ENCODE peak calls at places on chromosome 21, in eight cellular contexts. N is astrocyte of the cerebellum, L is testis, M is upper lobe of right lung, U is esophagus squamous epithelium, O is cardiac fibroblast, Y is MM.1S, E is Peyer's patch. B is an unnamed sample.

GRCh38 chr21:39114871-39115658 is 68.2 kb downstream of the PSMG1 start:
- DNase-seq in E (no peak), U (no peak), O (peak), N (peak), Y (no peak), M (no peak), L (no peak), B (no peak)

GRCh38 chr21:39175154-39175553 is 8.1 kb downstream of the PSMG1 start:
- DNase-seq in L (no peak), Y (peak), M (no peak), U (no peak), N (no peak), O (peak), E (no peak), B (no peak)

GRCh38 chr21:25350056-25350455 is 257.2 kb downstream of the MRPL39 start:
- DNase-seq in E (no peak), U (no peak), O (peak), M (no peak), N (peak), L (peak), Y (no peak), B (no peak)

GRCh38 chr21:39116761-39117425 is 66.4 kb downstream of the PSMG1 start:
- DNase-seq in E (no peak), L (no peak), U (no peak), M (no peak), N (no peak), O (no peak), Y (no peak), B (no peak)

GRCh38 chr21:33490991-33491372 is 534 bp downstream of the DNAJC28 start:
- DNase-seq in O (no peak), E (no peak), Y (no peak), M (no peak), U (no peak), N (no peak), L (no peak), B (no peak)

GRCh38 chr21:34509151-34509550 is 2.9 kb downstream of the KCNE1 start:
- DNase-seq in Y (peak), U (no peak), O (no peak), L (no peak), M (no peak), E (no peak), N (no peak), B (no peak)

GRCh38 chr21:35663856-35664606 is 396.3 kb downstream of the SETD4 start:
- DNase-seq in N (no peak), U (no peak), L (no peak), O (no peak), E (no peak), Y (no peak), M (no peak), B (no peak)

GRCh38 chr21:26842300-26842699 is 2.9 kb downstream of the ADAMTS1 start:
- DNase-seq in N (no peak), E (no peak), M (no peak), U (no peak), Y (no peak), O (peak), L (no peak), B (no peak)

GRCh38 chr21:35254006-35254751 is 205.1 kb upstream of the RUNX1 start:
- DNase-seq in M (no peak), U (no peak), Y (no peak), O (peak), N (no peak), E (no peak), L (no peak), B (no peak)

GRCh38 chr21:43740497-43741156 is 21.7 kb downstream of the PDXK start:
- DNase-seq in L (peak), U (no peak), Y (no peak), N (no peak), E (no peak), M (peak), O (peak), B (no peak)

GRCh38 chr21:33237446-33237845 is 7.7 kb downstream of the IFNAR2 start:
- DNase-seq in N (no peak), M (no peak), O (peak), L (no peak), U (no peak), E (no peak), Y (peak), B (no peak)

GRCh38 chr21:34034369-34035014 is 38.9 kb upstream of the MRPS6 start:
- DNase-seq in E (no peak), L (no peak), O (no peak), M (no peak), N (no peak), U (no peak), Y (no peak), B (no peak)

GRCh38 chr21:44511938-44512275 is 28.1 kb downstream of the KRTAP10-1 start:
- DNase-seq in N (no peak), E (no peak), L (no peak), M (no peak), O (no peak), U (no peak), Y (no peak), B (no peak)

GRCh38 chr21:30994917-30995316 is 43.4 kb downstream of the KRTAP19-8 start:
- DNase-seq in M (no peak), L (no peak), O (no peak), N (no peak), E (no peak), U (no peak), Y (no peak), B (no peak)

GRCh38 chr21:34282223-34282622 is 81.6 kb upstream of the KCNE2 start:
- DNase-seq in O (no peak), E (no peak), N (no peak), L (no peak), Y (no peak), U (no peak), M (no peak), B (no peak)

GRCh38 chr21:29873908-29874307 is 65.9 kb downstream of the GRIK1 start:
- DNase-seq in L (peak), M (no peak), N (no peak), O (no peak), Y (no peak), U (no peak), E (no peak), B (no peak)

GRCh38 chr21:38806153-38806941 is 618 bp downstream of the ETS2 start:
- DNase-seq in O (no peak), N (no peak), E (no peak), M (peak), U (no peak), L (no peak), Y (no peak), B (no peak)

GRCh38 chr21:43667191-43667904 is 8.0 kb downstream of the RRP1B start:
- DNase-seq in U (no peak), O (peak), E (no peak), L (no peak), M (no peak), Y (no peak), N (peak), B (no peak)

GRCh38 chr21:26715878-26716506 is 129.2 kb downstream of the ADAMTS1 start:
- DNase-seq in L (peak), E (no peak), O (peak), N (peak), M (no peak), U (no peak), Y (peak), B (no peak)

GRCh38 chr21:17793675-17794123 is 25.5 kb downstream of the C21orf91 start:
- DNase-seq in O (peak), M (no peak), U (no peak), Y (peak), E (no peak), L (no peak), N (no peak), B (no peak)

GRCh38 chr21:30146558-30147282 is 19.9 kb downstream of the CLDN17 start:
- DNase-seq in O (no peak), Y (no peak), U (no peak), M (no peak), N (no peak), E (no peak), L (no peak), B (no peak)

GRCh38 chr21:39662411-39662953 is 49.7 kb downstream of the B3GALT5 start:
- DNase-seq in E (no peak), O (no peak), L (no peak), M (no peak), U (no peak), N (no peak), Y (peak), B (no peak)

GRCh38 chr21:34989337-34990151 is 59.6 kb downstream of the RUNX1 start:
- DNase-seq in N (peak), E (no peak), M (no peak), O (no peak), Y (no peak), U (no peak), L (no peak), B (no peak)

GRCh38 chr21:44337941-44338895 is 972 bp downstream of the CFAP410 start:
- DNase-seq in Y (peak), U (no peak), L (peak), M (peak), N (peak), E (peak), O (peak), B (peak)

GRCh38 chr21:21612446-21612845 is 614.2 kb downstream of the NCAM2 start:
- DNase-seq in O (peak), N (peak), L (no peak), M (no peak), E (no peak), Y (no peak), U (no peak), B (no peak)

GRCh38 chr21:32977216-32977615 is 48.5 kb upstream of the OLIG2 start:
- DNase-seq in M (no peak), L (no peak), O (no peak), N (no peak), Y (no peak), U (no peak), E (no peak), B (no peak)

GRCh38 chr21:44760376-44760775 is 41.2 kb downstream of the UBE2G2 start:
- DNase-seq in N (no peak), Y (no peak), M (no peak), U (no peak), O (no peak), L (no peak), E (no peak), B (no peak)

GRCh38 chr21:31233711-31234110 is 110.3 kb downstream of the TIAM1 start:
- DNase-seq in Y (no peak), U (no peak), N (no peak), E (no peak), O (no peak), L (no peak), M (no peak), B (no peak)

GRCh38 chr21:33070921-33071877 is 1.3 kb downstream of the OLIG1 start:
- DNase-seq in N (no peak), O (no peak), E (no peak), M (no peak), Y (peak), L (no peak), U (no peak), B (no peak)

GRCh38 chr21:17823846-17824245 is 4.7 kb upstream of the C21orf91 start:
- DNase-seq in O (no peak), Y (no peak), N (no peak), E (no peak), L (no peak), M (no peak), U (no peak), B (no peak)

GRCh38 chr21:39385299-39386145 is 36.6 kb upstream of the HMGN1 start:
- DNase-seq in L (peak), O (peak), M (peak), U (no peak), N (peak), E (peak), Y (no peak), B (peak)

GRCh38 chr21:31218830-31219608 is 125.0 kb downstream of the TIAM1 start:
- DNase-seq in U (no peak), N (peak), E (no peak), L (peak), Y (no peak), O (peak), M (no peak), B (peak)

GRCh38 chr21:31873696-31874599 is 1.1 kb downstream of the HUNK start:
- DNase-seq in U (no peak), M (peak), N (no peak), L (peak), O (peak), E (no peak), Y (peak), B (peak)

GRCh38 chr21:32087452-32087851 is 191.4 kb downstream of the MIS18A start:
- DNase-seq in L (no peak), Y (no peak), O (no peak), N (no peak), E (no peak), M (no peak), U (no peak), B (no peak)

GRCh38 chr21:17463441-17463840 is 49.4 kb upstream of the CXADR start:
- DNase-seq in Y (no peak), E (no peak), U (no peak), O (peak), N (no peak), M (no peak), L (peak), B (no peak)

GRCh38 chr21:14072761-14073535 is 137.8 kb downstream of the LIPI start:
- DNase-seq in E (no peak), N (no peak), O (no peak), M (no peak), Y (no peak), U (no peak), L (no peak), B (no peak)

GRCh38 chr21:39120876-39121599 is 62.2 kb downstream of the PSMG1 start:
- DNase-seq in U (no peak), N (no peak), Y (no peak), M (no peak), L (no peak), O (peak), E (no peak), B (no peak)

GRCh38 chr21:33212159-33212851 is 17.4 kb upstream of the IFNAR2 start:
- DNase-seq in N (no peak), E (no peak), M (no peak), U (no peak), Y (peak), L (peak), O (peak), B (no peak)

GRCh38 chr21:25850126-25850831 is 115.5 kb downstream of the GABPA start:
- DNase-seq in M (no peak), Y (no peak), U (no peak), N (no peak), O (peak), E (no peak), L (no peak), B (no peak)

GRCh38 chr21:20570824-20571232 is 427.4 kb upstream of the NCAM2 start:
- DNase-seq in Y (no peak), E (no peak), N (no peak), L (no peak), M (no peak), O (no peak), U (no peak), B (no peak)

DNA sequence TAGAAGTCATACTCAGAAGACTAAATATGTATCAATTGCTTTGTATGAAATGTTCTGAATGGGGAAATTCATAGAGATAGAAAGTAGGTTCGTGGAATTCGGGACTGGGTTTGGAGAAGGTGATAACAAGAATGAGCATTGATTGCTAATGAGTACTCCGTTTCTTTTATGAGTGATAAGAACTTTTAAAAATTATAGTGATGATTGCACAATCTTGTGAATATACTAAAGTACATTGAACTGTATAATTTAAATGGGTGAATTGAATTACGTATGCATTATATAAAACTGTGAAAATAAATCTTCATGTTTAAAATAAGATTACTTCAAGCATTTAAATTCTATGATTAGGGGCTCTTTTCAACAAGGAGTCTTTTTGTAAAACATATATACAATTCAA is 425.6 kb upstream of the NCAM2 start:
- DNase-seq in Y (no peak), L (no peak), M (no peak), U (no peak), N (no peak), O (no peak), E (no peak), B (no peak)
- TF ChIP-seq CTCF in Y (no peak), L (no peak), M (no peak), U (no peak), N (no peak), O (no peak), E (no peak), B (no peak)

GRCh38 chr21:37560385-37560784 is 193.8 kb downstream of the DYRK1A start:
- DNase-seq in N (no peak), U (no peak), Y (no peak), E (no peak), O (no peak), M (no peak), L (no peak), B (no peak)

GRCh38 chr21:37558676-37559204 is 192.2 kb downstream of the DYRK1A start:
- DNase-seq in N (no peak), Y (no peak), O (no peak), E (no peak), U (no peak), L (no peak), M (no peak), B (no peak)

GRCh38 chr21:37555672-37556261 is 189.2 kb downstream of the DYRK1A start:
- DNase-seq in E (no peak), U (no peak), M (no peak), Y (no peak), O (no peak), L (no peak), N (no peak), B (no peak)

GRCh38 chr21:37554661-37555379 is 188.2 kb downstream of the DYRK1A start:
- DNase-seq in E (no peak), U (no peak), L (no peak), O (no peak), M (no peak), N (no peak), Y (no peak), B (no peak)

GRCh38 chr21:37557261-37557950 is 190.8 kb downstream of the DYRK1A start:
- DNase-seq in O (no peak), N (no peak), Y (peak), L (no peak), U (no peak), E (no peak), M (no peak), B (no peak)
- H3K4me3 ChIP-seq in O (no peak), N (no peak), Y (peak), L (no peak), U (no peak), E (no peak), M (no peak), B (no peak)

GRCh38 chr21:42520628-42521253 is 7.1 kb downstream of the SLC37A1 start:
- DNase-seq in M (no peak), L (no peak), E (no peak), N (no peak), U (no peak), Y (no peak), O (no peak), B (no peak)
- TF ChIP-seq CTCF in M (no peak), L (no peak), E (no peak), N (peak), U (no peak), Y (no peak), O (peak), B (no peak)

GRCh38 chr21:45828580-45829565 is 152.7 kb upstream of the COL6A1 start:
- DNase-seq in U (no peak), E (no peak), Y (no peak), O (no peak), N (no peak), M (peak), L (peak), B (no peak)
- H3K4me3 ChIP-seq in U (no peak), E (no peak), Y (no peak), O (no peak), N (no peak), M (no peak), L (no peak), B (no peak)

GRCh38 chr21:36747114-36747814 is 48.3 kb downstream of the SIM2 start:
- DNase-seq in O (no peak), U (no peak), E (no peak), N (no peak), Y (no peak), M (peak), L (no peak), B (no peak)
- TF ChIP-seq CTCF in O (no peak), U (no peak), E (no peak), N (no peak), Y (no peak), M (no peak), L (no peak), B (no peak)

GRCh38 chr21:41832230-41833137 is 46.7 kb downstream of the PRDM15 start:
- DNase-seq in M (peak), O (no peak), N (no peak), Y (peak), U (no peak), L (no peak), E (no peak), B (no peak)
- H3K4me3 ChIP-seq in M (no peak), O (no peak), N (no peak), Y (no peak), U (no peak), L (no peak), E (no peak), B (no peak)

GRCh38 chr21:16460936-16461335 is 731.2 kb downstream of the USP25 start:
- DNase-seq in M (no peak), N (no peak), O (no peak), E (no peak), L (no peak), U (no peak), Y (no peak), B (no peak)
- TF ChIP-seq CTCF in M (no peak), N (no peak), O (peak), E (no peak), L (no peak), U (no peak), Y (no peak), B (no peak)

GRCh38 chr21:28745131-28746055 is 247.3 kb downstream of the LTN1 start:
- DNase-seq in N (peak), E (peak), L (peak), Y (peak), M (no peak), O (peak), U (no peak), B (no peak)
- H3K4me3 ChIP-seq in N (peak), E (peak), L (peak), Y (peak), M (peak), O (peak), U (peak), B (no peak)

DNA sequence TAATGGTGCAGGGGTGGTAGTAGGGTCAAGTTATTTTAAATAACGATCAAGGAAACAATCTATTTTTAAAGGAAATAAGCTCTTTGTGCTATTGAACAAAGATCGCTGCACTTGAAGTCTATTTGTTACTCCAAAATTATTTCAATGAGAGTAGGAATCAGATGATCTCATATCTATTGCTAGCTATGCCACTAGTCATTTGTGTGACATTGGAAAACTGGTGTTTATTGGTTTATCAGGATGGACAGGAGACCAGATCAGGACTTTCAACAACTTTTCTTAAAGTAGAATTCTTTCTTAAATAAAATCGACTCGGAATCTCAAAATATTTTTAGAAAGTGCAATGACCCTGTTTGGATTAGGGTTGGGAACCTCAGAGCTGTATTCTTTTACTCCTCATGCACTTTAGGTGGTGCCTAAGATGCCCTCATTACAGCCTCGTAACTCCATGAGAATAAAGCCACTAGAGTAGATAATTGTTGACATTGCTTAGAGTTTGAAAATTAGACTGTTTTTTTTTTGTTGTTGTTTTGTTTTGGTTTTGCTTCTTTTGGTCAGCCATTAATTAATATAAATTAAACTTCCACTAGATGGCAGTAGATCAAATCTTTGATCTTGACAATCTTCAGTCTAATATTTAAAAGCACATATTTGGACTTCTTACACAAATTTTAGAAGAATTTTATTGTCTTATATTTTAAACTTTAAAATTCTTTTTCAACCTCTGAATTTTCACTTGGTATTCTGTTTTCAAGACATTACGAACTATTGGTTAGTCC is 352.4 kb downstream of the USP25 start:
- DNase-seq in N (no peak), E (no peak), O (peak), Y (peak), L (no peak), M (no peak), U (no peak), B (no peak)
- TF ChIP-seq CTCF in N (no peak), E (no peak), O (no peak), Y (peak), L (peak), M (peak), U (peak), B (no peak)

B was measured in mucosa of descending colon.